ENCODE peak calls at places on chromosomes 12 and 14, in four cellular contexts. Z is Panc1, Q is K562, J is HepG2. O is an unnamed sample.
A peak's percentile ranks its signal among the peaks of the same experiment; 100 is the strongest.

GRCh38 chr12:47870175-47870781 is 34.5 kb downstream of the VDR start:
- DNase-seq in Z (no peak), Q (no peak), J (peak; percentile 54), O (no peak)

GRCh38 chr14:59425322-59425945 is 39.7 kb downstream of the GPR135 start:
- DNase-seq in Z (no peak), Q (no peak), J (no peak), O (no peak)

GRCh38 chr12:113059071-113059595 is 2.6 kb downstream of the DTX1 start:
- DNase-seq in Z (no peak), Q (no peak), J (no peak), O (no peak)

GRCh38 chr12:52789637-52790426 is 6.1 kb downstream of the KRT3 start:
- DNase-seq in Z (no peak), Q (peak; percentile 91), J (no peak), O (no peak)

GRCh38 chr14:101726295-101726953 is 35.1 kb upstream of the PPP2R5C start:
- DNase-seq in Z (no peak), Q (no peak), J (no peak), O (no peak)

GRCh38 chr12:3757261-3757660 is 4.4 kb upstream of the CRACR2A start:
- DNase-seq in Z (no peak), Q (no peak), J (peak; percentile 10), O (no peak)

GRCh38 chr12:115623764-115624334 is 653.6 kb downstream of the MED13L start:
- DNase-seq in Z (no peak), Q (no peak), J (no peak), O (no peak)

GRCh38 chr12:82880442-82880901 is 193.8 kb downstream of the TMTC2 start:
- DNase-seq in Z (no peak), Q (no peak), J (no peak), O (no peak)

GRCh38 chr12:3119192-3119744 is 42.1 kb downstream of the TSPAN9 start:
- DNase-seq in Z (no peak), Q (no peak), J (no peak), O (no peak)

GRCh38 chr12:122167328-122167925 is 6.6 kb downstream of the IL31 start:
- DNase-seq in Z (no peak), Q (no peak), J (peak; percentile 22), O (no peak)

GRCh38 chr14:61355892-61356325 is 34.5 kb downstream of the PRKCH start:
- DNase-seq in Z (no peak), Q (no peak), J (peak; percentile 1), O (peak; percentile 98)

GRCh38 chr12:62703011-62703380 is 232.0 kb downstream of the PPM1H start:
- DNase-seq in Z (no peak), Q (no peak), J (no peak), O (no peak)
- TF ChIP-seq TCF7L2 in Z (no peak), Q (no peak), J (no peak), O (no peak)

GRCh38 chr14:100066984-100067383 is 1.8 kb downstream of the EVL start:
- DNase-seq in Z (no peak), Q (no peak), J (no peak), O (no peak)

GRCh38 chr14:100067971-100068959 is 3.0 kb downstream of the EVL start:
- DNase-seq in Z (no peak), Q (peak; percentile 72), J (no peak), O (peak; percentile 21)

GRCh38 chr14:100065161-100065871 is at the start of gene EVL:
- DNase-seq in Z (no peak), Q (no peak), J (no peak), O (no peak)

GRCh38 chr14:100067481-100067880 is 2.3 kb downstream of the EVL start:
- DNase-seq in Z (no peak), Q (no peak), J (no peak), O (no peak)

DNA sequence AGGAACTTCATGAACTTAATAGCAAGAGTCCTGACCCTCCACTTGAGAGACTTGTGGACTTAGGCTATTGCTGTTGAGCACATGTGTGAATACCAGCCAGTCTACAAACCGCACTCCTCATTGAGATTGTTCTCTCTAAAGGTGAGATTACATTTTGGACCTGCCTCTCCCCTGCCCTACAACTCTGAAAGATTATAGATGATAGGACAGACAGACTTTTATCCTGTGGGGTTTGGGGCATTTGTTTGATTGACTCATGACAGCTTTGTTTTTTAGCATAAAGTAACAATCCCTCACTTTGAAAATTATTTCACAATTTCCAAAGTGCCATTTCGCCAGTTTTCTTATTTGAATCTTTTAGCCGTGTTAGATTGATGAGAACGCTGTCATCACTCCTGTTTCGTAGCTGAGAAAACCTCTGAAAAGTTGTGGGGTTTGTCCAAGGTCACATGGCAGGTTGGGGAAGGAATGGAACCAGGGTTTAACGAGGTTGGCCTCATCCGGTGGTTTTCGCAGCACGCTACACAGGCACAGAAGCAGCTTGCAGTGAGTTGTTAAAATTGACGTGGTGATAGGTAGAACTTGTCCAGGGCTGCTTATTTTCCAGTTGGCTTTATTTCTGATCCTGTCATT is 836 bp downstream of the EVL start:
- DNase-seq in Z (no peak), Q (no peak), J (no peak), O (no peak)
- TF ChIP-seq TCF7L2 in Z (no peak), Q (no peak), J (no peak), O (no peak)

GRCh38 chr12:25958254-25959068 is at the start of gene RASSF8:
- DNase-seq in Z (no peak), Q (peak; percentile 82), J (peak; percentile 23), O (no peak)

GRCh38 chr12:25960926-25961325 is 2.4 kb downstream of the RASSF8 start:
- DNase-seq in Z (no peak), Q (no peak), J (no peak), O (no peak)

GRCh38 chr12:25957898-25958253 is 606 bp upstream of the RASSF8 start:
- DNase-seq in Z (no peak), Q (no peak), J (no peak), O (no peak)

GRCh38 chr12:25960176-25960575 is 1.7 kb downstream of the RASSF8 start:
- DNase-seq in Z (no peak), Q (no peak), J (no peak), O (no peak)

GRCh38 chr12:25959069-25959961 is 833 bp downstream of the RASSF8 start:
- DNase-seq in Z (no peak), Q (no peak), J (no peak), O (no peak)
- TF ChIP-seq TCF7L2 in Z (no peak), Q (no peak), J (no peak), O (no peak)

GRCh38 chr12:49924847-49925246 is 21.1 kb upstream of the FAIM2 start:
- DNase-seq in Z (no peak), Q (no peak), J (no peak), O (no peak)

GRCh38 chr12:49923035-49923644 is 19.4 kb upstream of the FAIM2 start:
- DNase-seq in Z (no peak), Q (no peak), J (no peak), O (no peak)

GRCh38 chr12:49928476-49928875 is 22.1 kb upstream of the AQP2 start:
- DNase-seq in Z (no peak), Q (peak; percentile 49), J (no peak), O (no peak)

GRCh38 chr12:49923878-49924610 is 20.3 kb upstream of the FAIM2 start:
- DNase-seq in Z (no peak), Q (no peak), J (no peak), O (no peak)

DNA sequence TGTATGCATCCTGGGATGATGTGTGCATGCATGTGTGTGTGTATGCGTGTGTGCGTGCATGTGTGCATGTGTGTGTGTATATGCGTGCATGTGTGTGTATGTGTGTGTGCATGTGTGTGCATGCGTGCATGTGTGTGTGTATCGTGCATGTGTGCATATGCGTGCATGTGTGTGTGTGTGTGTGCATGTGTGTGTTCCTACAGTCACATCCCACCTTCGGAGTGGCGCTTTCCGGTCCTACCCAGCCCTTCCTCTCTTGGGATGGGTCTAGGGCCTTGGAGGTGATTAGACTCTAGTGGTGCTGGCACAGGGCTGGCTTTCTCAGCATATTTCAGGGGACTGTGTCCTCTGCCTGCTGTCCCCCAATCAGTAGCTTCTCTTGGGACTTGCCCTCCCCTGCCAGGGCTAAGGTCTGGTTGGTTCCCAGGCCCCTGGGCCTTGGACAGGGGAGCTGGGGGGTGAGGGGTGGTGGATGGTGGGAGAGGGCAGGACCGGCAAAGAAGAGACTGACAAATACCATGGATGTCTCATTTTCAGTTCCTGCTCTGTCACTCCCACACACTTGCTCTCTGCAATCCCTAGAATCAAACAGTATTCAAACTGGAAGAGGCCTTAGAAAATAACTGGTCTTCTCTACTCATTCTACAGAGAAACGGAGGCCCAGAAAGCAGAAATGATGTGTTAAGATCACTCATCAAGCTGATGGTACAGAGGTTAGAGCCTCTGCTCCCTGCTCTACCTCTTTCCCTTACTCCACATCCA is 21.9 kb upstream of the FAIM2 start:
- DNase-seq in Z (no peak), Q (no peak), J (no peak), O (no peak)
- TF ChIP-seq TCF7L2 in Z (no peak), Q (no peak), J (no peak), O (no peak)

O was measured in HCT116.